ENCODE peak calls at places on chromosome 6, in five cellular contexts. T is CD8-positive, alpha-beta T cell; R is AML-193; Y is progenitor cell of endocrine pancreas; S is T1000. A is an unnamed sample.

GRCh38 chr6:145532361-145532760 is 203.0 kb downstream of the EPM2A start:
- DNase-seq in Y (no peak), S (no peak), T (no peak), R (no peak), A (no peak)

GRCh38 chr6:130557481-130558112 is 191.8 kb downstream of the TMEM200A start:
- DNase-seq in Y (no peak), S (no peak), R (no peak), T (no peak), A (peak)

GRCh38 chr6:105592329-105592728 is 189.4 kb upstream of the PREP start:
- DNase-seq in T (no peak), Y (no peak), S (peak), R (no peak), A (no peak)

GRCh38 chr6:23218751-23219150 is 649.4 kb downstream of the HDGFL1 start:
- DNase-seq in Y (no peak), R (no peak), S (no peak), T (no peak), A (no peak)

GRCh38 chr6:12842126-12842525 is 125.6 kb downstream of the PHACTR1 start:
- DNase-seq in R (no peak), Y (no peak), S (no peak), T (no peak), A (no peak)

GRCh38 chr6:75266716-75267291 is 17.8 kb downstream of the TMEM30A start:
- DNase-seq in R (peak), Y (no peak), T (no peak), S (no peak), A (peak)

GRCh38 chr6:21180155-21180554 is 413.4 kb upstream of the SOX4 start:
- DNase-seq in Y (no peak), T (no peak), S (no peak), R (no peak), A (no peak)

GRCh38 chr6:2810092-2810671 is 31.5 kb downstream of the SERPINB1 start:
- DNase-seq in S (no peak), Y (no peak), T (no peak), R (peak), A (no peak)

GRCh38 chr6:3001773-3002293 is 2.1 kb downstream of the NQO2 start:
- DNase-seq in S (no peak), Y (no peak), T (no peak), R (peak), A (no peak)

GRCh38 chr6:108959972-108960582 is 111.9 kb downstream of the ARMC2 start:
- DNase-seq in R (no peak), T (no peak), Y (no peak), S (no peak), A (no peak)

GRCh38 chr6:170211404-170212025 is 79.4 kb downstream of the DLL1 start:
- DNase-seq in Y (no peak), R (no peak), S (no peak), T (peak), A (no peak)

GRCh38 chr6:109139109-109139508 is 43.8 kb downstream of the CEP57L1 start:
- DNase-seq in Y (no peak), S (no peak), T (no peak), R (no peak), A (no peak)

GRCh38 chr6:43723737-43724295 is 36.2 kb upstream of the MRPS18A start:
- DNase-seq in T (peak), S (no peak), R (peak), Y (peak), A (peak)

A was measured in NCI-H2081.